ENCODE peak calls at places on chromosomes 11 and 22, in nine cellular contexts. G is non-pigmented ciliary epithelial cell, I is WERI-Rb-1, B is Caki2, L is hypothalamus, X is A172, R is HS-5, J is GM13977, K is NCI-H2107. F is an unnamed sample.
A peak's percentile ranks its signal among the peaks of the same experiment; 100 is the strongest.

GRCh38 chr22:49768961-49769690 is 58.5 kb downstream of the BRD1 start:
- DNase-seq in J (no peak), I (peak; percentile 67), X (no peak), G (no peak), L (peak; percentile 11), B (no peak), K (no peak), R (no peak), F (peak; percentile 4)

GRCh38 chr11:93967258-93967657 is 53.9 kb upstream of the HEPHL1 start:
- DNase-seq in G (no peak), K (no peak), X (no peak), I (no peak), B (no peak), R (no peak), J (no peak), L (no peak), F (no peak)

GRCh38 chr11:2355000-2355644 is 22.0 kb upstream of the CD81 start:
- DNase-seq in I (no peak), G (peak; percentile 10), K (no peak), J (no peak), R (no peak), L (no peak), X (peak; percentile 74), B (no peak), F (no peak)

GRCh38 chr11:119307219-119307618 is 9.7 kb downstream of the MCAM start:
- DNase-seq in G (no peak), J (no peak), K (no peak), X (no peak), B (no peak), I (peak; percentile 60), L (no peak), R (no peak), F (no peak)

GRCh38 chr11:111557425-111558111 is 17.0 kb downstream of the LAYN start:
- DNase-seq in L (no peak), J (no peak), X (peak; percentile 91), B (no peak), I (no peak), G (peak; percentile 98), R (peak; percentile 95), K (no peak), F (peak; percentile 95)

GRCh38 chr11:110929129-110929528 is 216.9 kb upstream of the ARHGAP20 start:
- DNase-seq in X (no peak), L (no peak), K (no peak), B (no peak), I (no peak), G (no peak), R (no peak), J (no peak), F (no peak)

GRCh38 chr11:120235024-120235628 is 4.8 kb upstream of the POU2F3 start:
- DNase-seq in X (no peak), G (no peak), B (peak; percentile 42), J (peak; percentile 83), K (peak; percentile 65), R (no peak), I (peak; percentile 90), L (no peak), F (no peak)

GRCh38 chr22:38325575-38325974 is 8.3 kb upstream of the CSNK1E start:
- DNase-seq in X (no peak), G (no peak), L (no peak), I (no peak), J (no peak), R (no peak), B (no peak), K (no peak), F (no peak)

GRCh38 chr11:11822946-11823345 is 18.8 kb upstream of the USP47 start:
- DNase-seq in L (no peak), J (no peak), R (no peak), G (no peak), K (no peak), B (no peak), X (no peak), I (no peak), F (no peak)

GRCh38 chr11:46342237-46342636 is 5.0 kb upstream of the DGKZ start:
- DNase-seq in K (no peak), X (no peak), J (no peak), R (no peak), B (no peak), G (no peak), L (no peak), I (no peak), F (no peak)

GRCh38 chr11:121929581-121929980 is 186.4 kb downstream of the BLID start:
- DNase-seq in L (no peak), K (no peak), G (no peak), B (peak; percentile 10), I (peak; percentile 24), X (no peak), R (no peak), J (no peak), F (peak; percentile 68)

GRCh38 chr11:14249121-14249963 is 109.6 kb downstream of the RRAS2 start:
- DNase-seq in K (peak; percentile 8), I (peak; percentile 60), J (peak; percentile 54), R (no peak), G (peak; percentile 19), X (peak; percentile 64), B (peak; percentile 44), L (peak; percentile 42), F (peak; percentile 23)

GRCh38 chr11:8070417-8071101 is 10.5 kb upstream of the TUB start:
- DNase-seq in J (peak; percentile 75), K (no peak), B (peak; percentile 37), X (peak; percentile 50), L (no peak), R (no peak), I (no peak), G (no peak), F (no peak)

GRCh38 chr11:553949-554398 is 6.6 kb downstream of the LMNTD2 start:
- DNase-seq in L (no peak), I (no peak), K (no peak), B (no peak), G (no peak), R (no peak), X (no peak), J (no peak), F (no peak)

GRCh38 chr22:39209756-39210155 is 35.0 kb downstream of the PDGFB start:
- DNase-seq in R (no peak), L (no peak), G (no peak), X (no peak), K (no peak), J (no peak), I (no peak), B (no peak), F (no peak)

GRCh38 chr11:76512851-76513653 is 68.2 kb downstream of the EMSY start:
- DNase-seq in K (no peak), I (no peak), L (no peak), B (peak; percentile 11), R (peak; percentile 9), G (no peak), X (no peak), J (no peak), F (peak; percentile 29)

GRCh38 chr11:65540290-65541092 is 15.6 kb downstream of the SCYL1 start:
- DNase-seq in R (peak; percentile 47), X (peak; percentile 49), G (no peak), K (no peak), J (peak; percentile 100), I (peak; percentile 83), L (peak; percentile 92), B (peak; percentile 84), F (no peak)

GRCh38 chr11:44561275-44561781 is 4.1 kb upstream of the CD82 start:
- DNase-seq in L (no peak), K (no peak), J (no peak), B (peak; percentile 39), I (no peak), G (no peak), X (peak; percentile 48), R (peak; percentile 59), F (no peak)

GRCh38 chr11:1208361-1209261 is 14.3 kb upstream of the MUC5B start:
- DNase-seq in L (no peak), I (no peak), X (no peak), B (no peak), G (no peak), R (no peak), J (no peak), K (no peak), F (no peak)

GRCh38 chr11:75667831-75668507 is 869 bp downstream of the MAP6 start:
- DNase-seq in L (peak; percentile 52), X (peak; percentile 18), J (peak; percentile 85), G (no peak), K (peak; percentile 60), R (no peak), B (no peak), I (peak; percentile 74), F (no peak)

GRCh38 chr11:129973068-129973467 is 29.6 kb downstream of the PRDM10 start:
- DNase-seq in I (no peak), K (no peak), X (no peak), B (no peak), L (no peak), G (no peak), J (peak; percentile 63), R (no peak), F (no peak)

GRCh38 chr11:64745523-64746328 is 1.8 kb upstream of the RASGRP2 start:
- DNase-seq in X (no peak), J (peak; percentile 89), B (peak; percentile 61), K (no peak), G (peak; percentile 20), R (no peak), L (peak; percentile 26), I (peak; percentile 71), F (no peak)

GRCh38 chr11:118892964-118893363 is 9.3 kb downstream of the CXCR5 start:
- DNase-seq in I (no peak), X (no peak), B (no peak), R (no peak), G (no peak), L (no peak), K (no peak), J (no peak), F (no peak)

GRCh38 chr22:42881982-42882656 is 25.0 kb upstream of the ARFGAP3 start:
- DNase-seq in J (no peak), G (no peak), R (no peak), B (peak; percentile 75), I (peak; percentile 77), L (no peak), K (no peak), X (peak; percentile 25), F (no peak)

GRCh38 chr11:11816511-11817319 is 25.1 kb upstream of the USP47 start:
- DNase-seq in R (no peak), K (no peak), X (no peak), G (no peak), L (no peak), I (no peak), J (no peak), B (no peak), F (no peak)

GRCh38 chr11:68014157-68014965 is 4.2 kb downstream of the ALDH3B1 start:
- DNase-seq in R (no peak), X (peak; percentile 93), B (peak; percentile 97), L (no peak), G (no peak), K (no peak), J (no peak), I (no peak), F (peak; percentile 53)

GRCh38 chr11:129815596-129816461 is at the start of gene TMEM45B:
- DNase-seq in R (no peak), B (no peak), G (no peak), I (peak; percentile 25), L (no peak), X (no peak), K (no peak), J (no peak), F (no peak)

GRCh38 chr11:116513894-116514293 is 258.9 kb downstream of the BUD13 start:
- DNase-seq in L (no peak), J (no peak), R (no peak), K (no peak), G (no peak), X (peak; percentile 5), I (peak; percentile 88), B (no peak), F (no peak)

GRCh38 chr11:119759324-119759723 is 30.3 kb upstream of the NECTIN1 start:
- DNase-seq in G (peak; percentile 32), X (peak; percentile 62), R (peak; percentile 19), K (no peak), B (peak; percentile 36), J (no peak), L (no peak), I (no peak), F (peak; percentile 68)

GRCh38 chr11:78140392-78141077 is 1.1 kb upstream of the ALG8 start:
- DNase-seq in X (no peak), B (no peak), K (no peak), L (no peak), I (no peak), J (peak; percentile 39), R (no peak), G (no peak), F (no peak)

GRCh38 chr22:36350751-36351594 is 36.8 kb downstream of the MYH9 start:
- DNase-seq in G (no peak), K (no peak), I (peak; percentile 28), R (no peak), J (no peak), L (no peak), X (peak; percentile 72), B (peak; percentile 71), F (peak; percentile 89)